ENCODE peak calls at places on chromosomes 13 and 19, in eight cellular contexts. One of them, this sample, is unnamed.

GRCh38 chr13:59374720-59375119 is 789.0 kb downstream of the DIAPH3 start:
- DNase-seq in NCI-H187: no peak
- DNase-seq in choroid plexus epithelial cell: no peak
- DNase-seq in IMR-90: no peak
- DNase-seq in AG10803: no peak
- DNase-seq in GM19239: no peak
- DNase-seq in stomach: no peak
- DNase-seq in islet precursor cell: peak; percentile 92
- DNase-seq in this sample: no peak

GRCh38 chr13:99124695-99125334 is 75.8 kb upstream of the UBAC2 start:
- DNase-seq in islet precursor cell: no peak
- DNase-seq in stomach: no peak
- DNase-seq in NCI-H187: peak; percentile 11
- DNase-seq in AG10803: peak; percentile 54
- DNase-seq in choroid plexus epithelial cell: peak; percentile 78
- DNase-seq in IMR-90: peak; percentile 45
- DNase-seq in GM19239: no peak
- DNase-seq in this sample: no peak

GRCh38 chr19:45887311-45887710 is 1.4 kb upstream of the IRF2BP1 start:
- DNase-seq in IMR-90: no peak
- DNase-seq in GM19239: no peak
- DNase-seq in islet precursor cell: no peak
- DNase-seq in NCI-H187: no peak
- DNase-seq in choroid plexus epithelial cell: no peak
- DNase-seq in stomach: no peak
- DNase-seq in AG10803: no peak
- DNase-seq in this sample: no peak

GRCh38 chr13:21924958-21925357 is 254.1 kb downstream of the FGF9 start:
- DNase-seq in choroid plexus epithelial cell: no peak
- DNase-seq in islet precursor cell: no peak
- DNase-seq in AG10803: no peak
- DNase-seq in NCI-H187: no peak
- DNase-seq in GM19239: no peak
- DNase-seq in stomach: no peak
- DNase-seq in IMR-90: no peak
- DNase-seq in this sample: no peak

GRCh38 chr19:39423258-39424086 is 11.0 kb downstream of the PLEKHG2 start:
- DNase-seq in AG10803: no peak
- DNase-seq in IMR-90: no peak
- DNase-seq in choroid plexus epithelial cell: no peak
- DNase-seq in stomach: no peak
- DNase-seq in GM19239: peak; percentile 1
- DNase-seq in NCI-H187: no peak
- DNase-seq in islet precursor cell: no peak
- DNase-seq in this sample: no peak

GRCh38 chr19:29873024-29873800 is 61.4 kb downstream of the CCNE1 start:
- DNase-seq in NCI-H187: no peak
- DNase-seq in GM19239: peak; percentile 59
- DNase-seq in islet precursor cell: peak; percentile 79
- DNase-seq in stomach: peak; percentile 55
- DNase-seq in choroid plexus epithelial cell: peak; percentile 26
- DNase-seq in IMR-90: no peak
- DNase-seq in AG10803: peak; percentile 20
- DNase-seq in this sample: peak; percentile 21

GRCh38 chr13:60970736-60971135 is 444.9 kb downstream of the PCDH20 start:
- DNase-seq in stomach: no peak
- DNase-seq in AG10803: no peak
- DNase-seq in islet precursor cell: no peak
- DNase-seq in GM19239: no peak
- DNase-seq in NCI-H187: no peak
- DNase-seq in choroid plexus epithelial cell: no peak
- DNase-seq in IMR-90: no peak
- DNase-seq in this sample: no peak

GRCh38 chr13:93231867-93232266 is 5.3 kb downstream of the GPC6 start:
- DNase-seq in IMR-90: no peak
- DNase-seq in NCI-H187: no peak
- DNase-seq in AG10803: no peak
- DNase-seq in islet precursor cell: no peak
- DNase-seq in choroid plexus epithelial cell: peak; percentile 9
- DNase-seq in stomach: no peak
- DNase-seq in GM19239: no peak
- DNase-seq in this sample: no peak

GRCh38 chr13:105167385-105167784 is 1368.1 kb downstream of the EFNB2 start:
- DNase-seq in AG10803: no peak
- DNase-seq in choroid plexus epithelial cell: no peak
- DNase-seq in GM19239: no peak
- DNase-seq in NCI-H187: no peak
- DNase-seq in IMR-90: no peak
- DNase-seq in stomach: no peak
- DNase-seq in islet precursor cell: no peak
- DNase-seq in this sample: no peak

GRCh38 chr13:98223741-98224140 is 46.7 kb upstream of the RNF113B start:
- DNase-seq in AG10803: no peak
- DNase-seq in NCI-H187: no peak
- DNase-seq in stomach: no peak
- DNase-seq in choroid plexus epithelial cell: no peak
- DNase-seq in GM19239: no peak
- DNase-seq in islet precursor cell: no peak
- DNase-seq in IMR-90: no peak
- DNase-seq in this sample: no peak

GRCh38 chr19:10327793-10328192 is 5.5 kb downstream of the RAVER1 start:
- DNase-seq in GM19239: no peak
- DNase-seq in NCI-H187: no peak
- DNase-seq in islet precursor cell: no peak
- DNase-seq in IMR-90: no peak
- DNase-seq in stomach: no peak
- DNase-seq in AG10803: no peak
- DNase-seq in choroid plexus epithelial cell: no peak
- DNase-seq in this sample: no peak

GRCh38 chr13:42367836-42368235 is 95.9 kb downstream of the AKAP11 start:
- DNase-seq in AG10803: no peak
- DNase-seq in choroid plexus epithelial cell: peak; percentile 38
- DNase-seq in stomach: no peak
- DNase-seq in NCI-H187: no peak
- DNase-seq in IMR-90: no peak
- DNase-seq in islet precursor cell: no peak
- DNase-seq in GM19239: no peak
- DNase-seq in this sample: no peak

GRCh38 chr13:110306960-110307696 is at the start of the genes COL4A1 and COL4A2:
- DNase-seq in choroid plexus epithelial cell: peak; percentile 88
- DNase-seq in AG10803: peak; percentile 71
- DNase-seq in islet precursor cell: peak; percentile 83
- DNase-seq in IMR-90: peak; percentile 77
- DNase-seq in GM19239: no peak
- DNase-seq in stomach: no peak
- DNase-seq in NCI-H187: no peak
- DNase-seq in this sample: peak; percentile 69

GRCh38 chr13:23657056-23657455 is 86.8 kb downstream of the TNFRSF19 start:
- DNase-seq in NCI-H187: no peak
- DNase-seq in stomach: no peak
- DNase-seq in islet precursor cell: no peak
- DNase-seq in choroid plexus epithelial cell: no peak
- DNase-seq in IMR-90: no peak
- DNase-seq in AG10803: no peak
- DNase-seq in GM19239: no peak
- DNase-seq in this sample: no peak

GRCh38 chr19:18107235-18108083 is 9.9 kb downstream of the MAST3 start:
- DNase-seq in NCI-H187: no peak
- DNase-seq in islet precursor cell: no peak
- DNase-seq in stomach: no peak
- DNase-seq in GM19239: no peak
- DNase-seq in choroid plexus epithelial cell: no peak
- DNase-seq in IMR-90: no peak
- DNase-seq in AG10803: no peak
- DNase-seq in this sample: no peak

GRCh38 chr13:37406031-37406430 is 192.5 kb downstream of the POSTN start:
- DNase-seq in islet precursor cell: no peak
- DNase-seq in choroid plexus epithelial cell: peak; percentile 54
- DNase-seq in IMR-90: no peak
- DNase-seq in GM19239: no peak
- DNase-seq in NCI-H187: no peak
- DNase-seq in AG10803: no peak
- DNase-seq in stomach: no peak
- DNase-seq in this sample: no peak

This sample was measured in mucosa of gallbladder.